ENCODE peak calls at places on chromosomes 1 and 21, in seven cellular contexts. I is Peyer's patch; C is naive thymus-derived CD8-positive, alpha-beta T cell; K is left colon; H is NCI-H774; F is H9; P is AG08396. U is an unnamed sample.

GRCh38 chr1:61887076-61887867 is 145.0 kb downstream of the PATJ start:
- DNase-seq in I (no peak), C (no peak), K (no peak), H (peak; percentile 29), F (no peak), P (no peak), U (no peak)

GRCh38 chr1:31978853-31979400 is 34.7 kb upstream of the KHDRBS1 start:
- DNase-seq in I (no peak), C (no peak), K (no peak), H (no peak), F (peak; percentile 33), P (no peak), U (no peak)

GRCh38 chr1:226938903-226939438 is 1.1 kb upstream of the COQ8A start:
- DNase-seq in I (no peak), C (no peak), K (no peak), H (no peak), F (no peak), P (no peak), U (no peak)

GRCh38 chr1:228445867-228446584 is 29.4 kb upstream of the TRIM17 start:
- DNase-seq in I (no peak), C (no peak), K (peak; percentile 20), H (no peak), F (peak; percentile 72), P (peak; percentile 70), U (no peak)

GRCh38 chr1:83950106-83950661 is 48.7 kb downstream of the TTLL7 start:
- DNase-seq in I (no peak), C (no peak), K (no peak), H (no peak), F (no peak), P (no peak), U (no peak)

GRCh38 chr1:177978530-177978929 is 8.7 kb upstream of the SEC16B start:
- DNase-seq in I (no peak), C (no peak), K (no peak), H (no peak), F (no peak), P (no peak), U (no peak)

GRCh38 chr1:2224170-2224584 is 3.9 kb upstream of the SKI start:
- DNase-seq in I (no peak), C (no peak), K (no peak), H (no peak), F (no peak), P (no peak), U (no peak)

GRCh38 chr1:233675394-233675793 is 61.5 kb downstream of the KCNK1 start:
- DNase-seq in I (no peak), C (no peak), K (no peak), H (no peak), F (no peak), P (no peak), U (no peak)

GRCh38 chr1:2347907-2348306 is 43.4 kb downstream of the MORN1 start:
- DNase-seq in I (no peak), C (no peak), K (no peak), H (no peak), F (no peak), P (no peak), U (no peak)

GRCh38 chr1:168112673-168113305 is 23.9 kb downstream of the GPR161 start:
- DNase-seq in I (no peak), C (no peak), K (no peak), H (no peak), F (no peak), P (peak; percentile 63), U (no peak)

GRCh38 chr1:65538013-65538578 is 117.6 kb downstream of the LEPR start:
- DNase-seq in I (no peak), C (no peak), K (no peak), H (no peak), F (no peak), P (no peak), U (no peak)

GRCh38 chr1:18948048-18948912 is 8.2 kb downstream of the IFFO2 start:
- DNase-seq in I (peak; percentile 62), C (peak; percentile 61), K (no peak), H (no peak), F (no peak), P (no peak), U (peak; percentile 58)

GRCh38 chr1:156689035-156689959 is 12.1 kb upstream of the NES start:
- DNase-seq in I (peak; percentile 90), C (peak; percentile 77), K (peak; percentile 77), H (peak; percentile 55), F (peak; percentile 93), P (peak; percentile 86), U (peak; percentile 70)

GRCh38 chr1:58848818-58849411 is 65.1 kb upstream of the JUN start:
- DNase-seq in I (peak; percentile 55), C (no peak), K (peak; percentile 16), H (no peak), F (peak; percentile 60), P (peak; percentile 87), U (no peak)

GRCh38 chr1:149888160-149888998 is 11.0 kb upstream of the BOLA1 start:
- DNase-seq in I (peak; percentile 90), C (peak; percentile 64), K (peak; percentile 86), H (peak; percentile 70), F (peak; percentile 89), P (peak; percentile 72), U (no peak)

GRCh38 chr1:11571906-11572616 is 82.2 kb downstream of the FBXO2 start:
- DNase-seq in I (no peak), C (no peak), K (no peak), H (no peak), F (peak; percentile 85), P (no peak), U (no peak)

GRCh38 chr1:64886877-64887276 is 79.5 kb downstream of the JAK1 start:
- DNase-seq in I (no peak), C (no peak), K (no peak), H (no peak), F (no peak), P (no peak), U (no peak)

GRCh38 chr1:50570064-50570463 is 146.8 kb upstream of the DMRTA2 start:
- DNase-seq in I (no peak), C (no peak), K (no peak), H (no peak), F (no peak), P (peak; percentile 11), U (no peak)

GRCh38 chr21:45901061-45901690 is 80.4 kb upstream of the COL6A1 start:
- DNase-seq in I (no peak), C (no peak), K (no peak), H (no peak), F (no peak), P (no peak), U (no peak)

GRCh38 chr1:208272311-208272710 is 28.1 kb upstream of the PLXNA2 start:
- DNase-seq in I (no peak), C (no peak), K (no peak), H (no peak), F (no peak), P (no peak), U (no peak)

GRCh38 chr1:26031903-26032220 is 10.3 kb downstream of the EXTL1 start:
- DNase-seq in I (no peak), C (no peak), K (no peak), H (no peak), F (no peak), P (no peak), U (no peak)